ENCODE peak calls at places on chromosomes 5 and 9, in six cellular contexts. C, S, D, O, J and L are unnamed samples.

GRCh38 chr5:158351485-158352140 is 492.7 kb upstream of the CLINT1 start:
- DNase-seq in C (no peak), S (no peak), D (no peak), O (no peak), J (no peak), L (no peak)

GRCh38 chr9:74645007-74645639 is 148.0 kb downstream of the RORB start:
- DNase-seq in C (no peak), S (peak; percentile 18), D (no peak), O (no peak), J (no peak), L (no peak)

GRCh38 chr5:94254214-94254613 is 364.2 kb downstream of the KIAA0825 start:
- DNase-seq in C (no peak), S (no peak), D (no peak), O (no peak), J (no peak), L (no peak)

GRCh38 chr9:94805585-94805984 is 79.1 kb downstream of the AOPEP start:
- DNase-seq in C (peak; percentile 97), S (no peak), D (no peak), O (peak; percentile 68), J (no peak), L (no peak)

GRCh38 chr9:98879958-98880300 is 63.8 kb upstream of the COL15A1 start:
- DNase-seq in C (no peak), S (no peak), D (no peak), O (no peak), J (no peak), L (no peak)

GRCh38 chr5:72463499-72464052 is 43.6 kb downstream of the ZNF366 start:
- DNase-seq in C (no peak), S (no peak), D (no peak), O (no peak), J (no peak), L (no peak)

GRCh38 chr5:57434227-57434640 is 48.4 kb downstream of the ACTBL2 start:
- DNase-seq in C (no peak), S (peak; percentile 12), D (no peak), O (peak; percentile 89), J (no peak), L (no peak)

GRCh38 chr5:66655395-66656324 is 59.5 kb downstream of the MAST4 start:
- DNase-seq in C (no peak), S (no peak), D (no peak), O (peak; percentile 4), J (no peak), L (no peak)

GRCh38 chr5:34639852-34640626 is 16.1 kb upstream of the RAI14 start:
- DNase-seq in C (peak; percentile 90), S (no peak), D (no peak), O (peak; percentile 84), J (no peak), L (no peak)

GRCh38 chr5:148957591-148958202 is 105.2 kb downstream of the SH3TC2 start:
- DNase-seq in C (peak; percentile 43), S (peak; percentile 46), D (peak; percentile 88), O (peak; percentile 33), J (no peak), L (no peak)

GRCh38 chr5:127216143-127216542 is 74.5 kb upstream of the MEGF10 start:
- DNase-seq in C (no peak), S (no peak), D (no peak), O (no peak), J (no peak), L (no peak)

GRCh38 chr9:34337404-34337803 is 8.0 kb downstream of the NUDT2 start:
- DNase-seq in C (peak; percentile 37), S (no peak), D (no peak), O (no peak), J (no peak), L (no peak)

GRCh38 chr5:149760700-149761187 is 30.6 kb downstream of the PPARGC1B start:
- DNase-seq in C (no peak), S (no peak), D (no peak), O (no peak), J (no peak), L (no peak)

GRCh38 chr9:77449177-77450092 is 198.7 kb downstream of the GNA14 start:
- DNase-seq in C (peak; percentile 84), S (no peak), D (no peak), O (peak; percentile 97), J (no peak), L (no peak)

GRCh38 chr5:118451697-118452247 is 536.6 kb downstream of the DTWD2 start:
- DNase-seq in C (no peak), S (no peak), D (no peak), O (no peak), J (no peak), L (no peak)
- H3K36me3 ChIP-seq in C (no peaks in the 10 kb centered on the region), S (no peaks in the 10 kb centered on the region), D (no peaks in the 10 kb centered on the region), O (no peaks in the 10 kb centered on the region), J (no peaks in the 10 kb centered on the region), L (no peaks in the 10 kb centered on the region)

DNA sequence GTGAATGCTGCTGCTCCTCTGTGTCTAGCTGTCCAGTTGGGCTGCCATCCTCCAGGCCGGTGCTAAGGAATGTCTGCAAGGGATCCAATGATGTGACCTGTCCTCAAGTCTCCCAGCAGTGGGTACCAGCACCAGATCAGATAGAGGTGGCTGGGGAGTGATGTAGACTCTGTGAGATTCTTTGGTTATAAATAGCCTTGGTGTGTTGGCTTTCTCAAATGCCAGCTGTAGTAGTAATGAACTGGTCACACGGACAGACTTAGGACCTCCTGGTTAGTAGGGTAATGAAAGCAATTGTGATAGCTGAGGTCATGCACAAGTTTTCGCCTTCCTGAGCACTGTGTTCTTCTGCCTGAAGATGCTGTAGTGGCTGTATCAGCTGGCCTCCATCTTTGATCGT is 29.9 kb upstream of the RANBP6 start:
- DNase-seq in C (no peak), S (no peak), D (no peak), O (no peak), J (no peak), L (no peak)
- H3K36me3 ChIP-seq in C (no peaks in the 10 kb centered on the region), S (no peaks in the 10 kb centered on the region), D (no peaks in the 10 kb centered on the region), O (no peaks in the 10 kb centered on the region), J (no peaks in the 10 kb centered on the region), L (no peaks in the 10 kb centered on the region)

DNA sequence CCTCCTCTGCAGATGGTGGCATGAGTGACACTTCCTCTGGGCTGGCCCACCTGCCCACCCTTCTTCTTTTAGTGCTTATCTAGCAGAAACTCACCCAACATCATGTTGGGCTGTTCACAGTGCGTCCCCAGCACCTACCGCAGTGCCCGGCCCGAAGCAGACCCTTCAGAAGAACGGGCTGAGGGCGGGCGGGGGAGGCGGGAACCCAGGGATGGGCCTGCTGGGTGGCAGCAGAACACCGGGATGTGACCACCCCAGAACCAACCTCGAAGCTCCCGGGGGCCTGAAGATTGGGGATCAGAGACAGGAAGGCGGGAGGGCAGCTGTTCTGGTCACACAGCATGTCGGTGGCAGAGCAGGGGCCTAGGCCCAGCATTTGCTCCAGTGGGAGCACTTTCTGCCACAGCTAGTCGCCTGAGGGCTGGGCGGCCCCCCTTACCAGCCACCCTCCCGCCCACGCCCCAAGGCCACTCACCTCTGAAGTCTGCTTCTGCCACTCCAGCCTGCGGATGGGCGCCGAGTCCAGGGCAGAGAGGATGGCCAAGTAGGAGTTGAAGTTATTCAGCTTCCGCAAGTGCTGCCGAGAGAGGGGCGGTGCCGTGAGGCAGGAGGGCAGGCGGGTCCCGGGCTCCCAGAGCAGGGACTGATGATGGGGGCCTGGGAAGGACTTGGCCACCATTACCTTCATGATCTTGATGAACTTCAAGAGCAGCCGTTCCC is 38.7 kb downstream of the PRRT1B start:
- DNase-seq in C (no peak), S (no peak), D (peak; percentile 34), O (no peak), J (no peak), L (no peak)
- H3K36me3 ChIP-seq in C (peaks cover 60% of the 10 kb centered on the region), S (peaks cover 22% of the 10 kb centered on the region), D (peaks cover 25% of the 10 kb centered on the region), O (peaks cover 31% of the 10 kb centered on the region), J (peaks cover 4% of the 10 kb centered on the region), L (no peaks in the 10 kb centered on the region)

GRCh38 chr9:69223605-69224004 is 49.5 kb downstream of the TJP2 start:
- DNase-seq in C (peak; percentile 70), S (peak; percentile 35), D (peak; percentile 92), O (peak; percentile 74), J (no peak), L (no peak)
- H3K36me3 ChIP-seq in C (peaks cover 22% of the 10 kb centered on the region), S (peaks cover 5% of the 10 kb centered on the region), D (peaks cover 24% of the 10 kb centered on the region), O (peaks cover 12% of the 10 kb centered on the region), J (peaks cover 3% of the 10 kb centered on the region), L (no peaks in the 10 kb centered on the region)

GRCh38 chr9:127950513-127951210 is 13.0 kb upstream of the DPM2 start:
- DNase-seq in C (no peak), S (peak; percentile 55), D (no peak), O (no peak), J (peak; percentile 79), L (peak; percentile 94)

GRCh38 chr9:127946728-127947127 is 9.1 kb upstream of the DPM2 start:
- DNase-seq in C (no peak), S (no peak), D (no peak), O (no peak), J (no peak), L (no peak)

GRCh38 chr9:127945942-127946341 is 8.3 kb upstream of the DPM2 start:
- DNase-seq in C (no peak), S (no peak), D (no peak), O (no peak), J (no peak), L (no peak)

GRCh38 chr9:127949827-127950512 is 12.3 kb upstream of the DPM2 start:
- DNase-seq in C (no peak), S (no peak), D (no peak), O (no peak), J (no peak), L (no peak)

GRCh38 chr9:127947841-127948710 is 10.4 kb upstream of the DPM2 start:
- DNase-seq in C (no peak), S (no peak), D (no peak), O (no peak), J (no peak), L (no peak)
- H3K36me3 ChIP-seq in C (peaks cover 23% of the 10 kb centered on the region), S (peaks cover 18% of the 10 kb centered on the region), D (peaks cover 13% of the 10 kb centered on the region), O (no peaks in the 10 kb centered on the region), J (peaks cover 3% of the 10 kb centered on the region), L (no peaks in the 10 kb centered on the region)

DNA sequence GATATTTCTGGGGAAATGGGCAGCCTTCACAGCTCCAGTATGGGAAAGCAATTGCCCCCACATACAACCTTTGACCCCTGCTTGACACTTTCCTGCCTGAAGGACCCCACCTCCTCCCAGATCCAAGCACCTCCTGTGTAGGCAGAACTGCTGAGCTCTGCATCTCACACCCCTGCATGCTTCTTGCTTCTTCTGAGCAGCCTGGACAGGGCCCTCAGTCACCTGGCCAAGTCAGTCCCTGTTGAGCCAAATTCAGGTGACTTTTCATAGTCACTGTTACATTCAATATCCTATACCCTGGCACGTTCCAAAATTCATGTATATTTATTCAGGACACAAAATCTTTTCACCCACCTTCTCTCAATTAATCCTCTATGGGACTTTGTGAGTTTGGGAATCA is 30.4 kb upstream of the CTSL start:
- DNase-seq in C (no peak), S (no peak), D (no peak), O (no peak), J (no peak), L (no peak)
- H3K36me3 ChIP-seq in C (no peaks in the 10 kb centered on the region), S (peaks cover 16% of the 10 kb centered on the region), D (peaks cover 83% of the 10 kb centered on the region), O (no peaks in the 10 kb centered on the region), J (no peaks in the 10 kb centered on the region), L (no peaks in the 10 kb centered on the region)

GRCh38 chr9:123753669-123754307 is 176.1 kb downstream of the DENND1A start:
- DNase-seq in C (no peak), S (no peak), D (no peak), O (no peak), J (no peak), L (no peak)
- H3K36me3 ChIP-seq in C (peaks cover 1% of the 10 kb centered on the region), S (no peaks in the 10 kb centered on the region), D (no peaks in the 10 kb centered on the region), O (no peaks in the 10 kb centered on the region), J (no peaks in the 10 kb centered on the region), L (no peaks in the 10 kb centered on the region)